ENCODE peak calls at places on chromosomes 12 and 14, in five cellular contexts. One of them, this sample, is unnamed.

GRCh38 chr12:100229036-100229635 is 28.5 kb downstream of the ACTR6 start:
- DNase-seq in brain microvascular endothelial cell: no peak
- DNase-seq in dorsolateral prefrontal cortex: no peak
- DNase-seq in choroid plexus epithelial cell: peak; percentile 30
- DNase-seq in uterus: no peak
- DNase-seq in this sample: peak; percentile 30

GRCh38 chr14:90567191-90567590 is 170.4 kb downstream of the CALM1 start:
- DNase-seq in brain microvascular endothelial cell: no peak
- DNase-seq in dorsolateral prefrontal cortex: peak; percentile 82
- DNase-seq in choroid plexus epithelial cell: no peak
- DNase-seq in uterus: no peak
- DNase-seq in this sample: no peak

GRCh38 chr14:67729072-67729561 is 27.4 kb downstream of the RDH12 start:
- DNase-seq in brain microvascular endothelial cell: no peak
- DNase-seq in dorsolateral prefrontal cortex: no peak
- DNase-seq in choroid plexus epithelial cell: peak; percentile 12
- DNase-seq in uterus: no peak
- DNase-seq in this sample: no peak

GRCh38 chr14:99605299-99605961 is 1.4 kb upstream of the CCDC85C start:
- DNase-seq in brain microvascular endothelial cell: no peak
- DNase-seq in dorsolateral prefrontal cortex: peak; percentile 68
- DNase-seq in choroid plexus epithelial cell: peak; percentile 47
- DNase-seq in uterus: peak; percentile 64
- DNase-seq in this sample: peak; percentile 40

GRCh38 chr12:105120551-105120950 is 13.0 kb downstream of the WASHC4 start:
- DNase-seq in brain microvascular endothelial cell: peak; percentile 24
- DNase-seq in dorsolateral prefrontal cortex: no peak
- DNase-seq in choroid plexus epithelial cell: peak; percentile 31
- DNase-seq in uterus: no peak
- DNase-seq in this sample: peak; percentile 25

GRCh38 chr14:96911499-96912130 is 114.4 kb downstream of the VRK1 start:
- DNase-seq in brain microvascular endothelial cell: no peak
- DNase-seq in dorsolateral prefrontal cortex: no peak
- DNase-seq in choroid plexus epithelial cell: no peak
- DNase-seq in uterus: no peak
- DNase-seq in this sample: no peak

GRCh38 chr12:68962855-68963455 is 30.0 kb upstream of the CPM start:
- DNase-seq in brain microvascular endothelial cell: no peak
- DNase-seq in dorsolateral prefrontal cortex: no peak
- DNase-seq in choroid plexus epithelial cell: peak; percentile 72
- DNase-seq in uterus: no peak
- DNase-seq in this sample: peak; percentile 59

GRCh38 chr12:42698213-42698612 is 108.7 kb upstream of the PRICKLE1 start:
- DNase-seq in brain microvascular endothelial cell: no peak
- DNase-seq in dorsolateral prefrontal cortex: no peak
- DNase-seq in choroid plexus epithelial cell: peak; percentile 81
- DNase-seq in uterus: peak; percentile 51
- DNase-seq in this sample: peak; percentile 96

GRCh38 chr14:32193532-32193931 is 8.3 kb upstream of the RNU6-7 start:
- DNase-seq in brain microvascular endothelial cell: no peak
- DNase-seq in dorsolateral prefrontal cortex: no peak
- DNase-seq in choroid plexus epithelial cell: no peak
- DNase-seq in uterus: no peak
- DNase-seq in this sample: no peak

GRCh38 chr14:89807905-89808304 is 146.6 kb downstream of the EFCAB11 start:
- DNase-seq in brain microvascular endothelial cell: no peak
- DNase-seq in dorsolateral prefrontal cortex: no peak
- DNase-seq in choroid plexus epithelial cell: no peak
- DNase-seq in uterus: no peak
- DNase-seq in this sample: no peak

GRCh38 chr14:101627913-101628257 is 66.6 kb downstream of the DIO3 start:
- DNase-seq in brain microvascular endothelial cell: no peak
- DNase-seq in dorsolateral prefrontal cortex: no peak
- DNase-seq in choroid plexus epithelial cell: no peak
- DNase-seq in uterus: no peak
- DNase-seq in this sample: no peak

GRCh38 chr12:48351022-48351708 is 446 bp upstream of the ZNF641 start:
- DNase-seq in brain microvascular endothelial cell: peak; percentile 66
- DNase-seq in dorsolateral prefrontal cortex: peak; percentile 48
- DNase-seq in choroid plexus epithelial cell: peak; percentile 87
- DNase-seq in uterus: peak; percentile 83
- DNase-seq in this sample: peak; percentile 66

GRCh38 chr12:48350249-48351021 is at the start of gene ZNF641:
- DNase-seq in brain microvascular endothelial cell: peak; percentile 26
- DNase-seq in dorsolateral prefrontal cortex: peak; percentile 52
- DNase-seq in choroid plexus epithelial cell: peak; percentile 72
- DNase-seq in uterus: peak; percentile 75
- DNase-seq in this sample: peak; percentile 42

GRCh38 chr12:48352157-48352775 is 1.5 kb upstream of the ZNF641 start:
- DNase-seq in brain microvascular endothelial cell: no peak
- DNase-seq in dorsolateral prefrontal cortex: no peak
- DNase-seq in choroid plexus epithelial cell: no peak
- DNase-seq in uterus: no peak
- DNase-seq in this sample: no peak

GRCh38 chr12:48349471-48349870 is 1.2 kb downstream of the ZNF641 start:
- DNase-seq in brain microvascular endothelial cell: peak; percentile 9
- DNase-seq in dorsolateral prefrontal cortex: no peak
- DNase-seq in choroid plexus epithelial cell: peak; percentile 44
- DNase-seq in uterus: peak; percentile 47
- DNase-seq in this sample: peak; percentile 45
- H3K4me3 ChIP-seq in brain microvascular endothelial cell: peak overlapping the region; percentile 75
- H3K4me3 ChIP-seq in dorsolateral prefrontal cortex: peak overlapping the region; percentile 82
- H3K4me3 ChIP-seq in choroid plexus epithelial cell: peak overlapping the region; percentile 76
- H3K4me3 ChIP-seq in uterus: peak overlapping the region; percentile 75
- H3K4me3 ChIP-seq in this sample: no peak overlapping the region

GRCh38 chr12:80624986-80625530 is 82.4 kb upstream of the MYF6 start:
- DNase-seq in brain microvascular endothelial cell: no peak
- DNase-seq in dorsolateral prefrontal cortex: no peak
- DNase-seq in choroid plexus epithelial cell: no peak
- DNase-seq in uterus: no peak
- DNase-seq in this sample: no peak

GRCh38 chr12:80617733-80618132 is 89.7 kb upstream of the MYF6 start:
- DNase-seq in brain microvascular endothelial cell: no peak
- DNase-seq in dorsolateral prefrontal cortex: no peak
- DNase-seq in choroid plexus epithelial cell: no peak
- DNase-seq in uterus: no peak
- DNase-seq in this sample: no peak

GRCh38 chr12:80625901-80626300 is 81.5 kb upstream of the MYF6 start:
- DNase-seq in brain microvascular endothelial cell: no peak
- DNase-seq in dorsolateral prefrontal cortex: no peak
- DNase-seq in choroid plexus epithelial cell: no peak
- DNase-seq in uterus: no peak
- DNase-seq in this sample: no peak

GRCh38 chr12:80620281-80620680 is 87.2 kb upstream of the MYF6 start:
- DNase-seq in brain microvascular endothelial cell: no peak
- DNase-seq in dorsolateral prefrontal cortex: no peak
- DNase-seq in choroid plexus epithelial cell: no peak
- DNase-seq in uterus: no peak
- DNase-seq in this sample: no peak

GRCh38 chr12:80622271-80622670 is 85.2 kb upstream of the MYF6 start:
- DNase-seq in brain microvascular endothelial cell: no peak
- DNase-seq in dorsolateral prefrontal cortex: no peak
- DNase-seq in choroid plexus epithelial cell: peak; percentile 26
- DNase-seq in uterus: no peak
- DNase-seq in this sample: peak; percentile 50
- TF ChIP-seq CTCF in brain microvascular endothelial cell: peak; percentile 58
- TF ChIP-seq CTCF in dorsolateral prefrontal cortex: no peak
- TF ChIP-seq CTCF in choroid plexus epithelial cell: peak; percentile 45
- TF ChIP-seq CTCF in uterus: no peak
- TF ChIP-seq CTCF in this sample: peak; percentile 37

GRCh38 chr12:55708695-55709233 is 1.1 kb upstream of the ITGA7 start:
- DNase-seq in brain microvascular endothelial cell: no peak
- DNase-seq in dorsolateral prefrontal cortex: no peak
- DNase-seq in choroid plexus epithelial cell: no peak
- DNase-seq in uterus: no peak
- DNase-seq in this sample: no peak
- H3K4me3 ChIP-seq in brain microvascular endothelial cell: no peak overlapping the region
- H3K4me3 ChIP-seq in dorsolateral prefrontal cortex: peak overlapping the region; percentile 78
- H3K4me3 ChIP-seq in choroid plexus epithelial cell: no peak overlapping the region
- H3K4me3 ChIP-seq in uterus: peak overlapping the region; percentile 67
- H3K4me3 ChIP-seq in this sample: no peak overlapping the region

DNA sequence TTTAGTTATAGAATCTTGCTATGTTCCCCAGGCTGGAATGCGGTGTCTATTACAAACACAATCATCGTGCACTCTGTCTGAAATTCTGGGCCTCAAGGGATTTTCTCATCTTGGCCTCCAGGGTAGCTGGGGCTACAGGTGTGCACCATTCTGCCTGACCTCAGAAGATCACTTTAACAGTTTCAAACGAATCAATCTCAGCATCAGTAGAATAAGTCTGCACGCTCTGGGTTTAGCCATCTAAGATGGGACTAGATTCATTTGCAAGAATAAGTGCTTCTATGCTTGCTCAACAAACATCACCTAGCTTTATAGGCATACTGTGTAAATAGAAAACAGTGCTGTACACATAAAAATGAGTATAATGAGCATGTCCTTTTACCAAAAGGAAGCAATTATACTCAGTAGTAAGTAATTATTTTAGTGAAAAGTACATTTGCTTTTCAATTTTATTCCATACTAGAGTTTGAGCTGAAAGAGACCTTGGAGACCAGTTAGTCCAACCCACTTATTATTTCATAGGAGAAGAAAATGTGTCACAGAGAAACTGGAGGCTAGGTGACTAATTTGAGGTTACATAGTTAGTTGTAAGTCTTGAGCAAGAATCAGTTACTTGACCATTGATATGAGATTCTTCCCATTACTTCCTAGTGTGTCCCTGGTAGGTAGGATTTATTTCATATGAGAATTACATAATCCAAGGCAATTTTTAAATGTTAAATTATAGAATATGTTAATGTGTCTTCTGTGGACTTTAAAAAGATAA is 456.5 kb upstream of the LMO3 start:
- DNase-seq in brain microvascular endothelial cell: no peak
- DNase-seq in dorsolateral prefrontal cortex: no peak
- DNase-seq in choroid plexus epithelial cell: no peak
- DNase-seq in uterus: no peak
- DNase-seq in this sample: no peak
- TF ChIP-seq CTCF in brain microvascular endothelial cell: no peak
- TF ChIP-seq CTCF in dorsolateral prefrontal cortex: no peak
- TF ChIP-seq CTCF in choroid plexus epithelial cell: no peak
- TF ChIP-seq CTCF in uterus: no peak
- TF ChIP-seq CTCF in this sample: no peak

This sample was measured in fibroblast of mammary gland.